ENCODE peak calls at places on chromosomes 1 and 21, in seven cellular contexts. V is type B pancreatic cell; N is C1 segment of cervical spinal cord; R is stomach; W is GOT3; X is activated CD4-positive, alpha-beta T cell treated with anti-CD3 and anti-CD28 coated beads, Interleukin-2, amount 50 U/mL, for 24 hours; P is endothelial cell. E is an unnamed sample.

GRCh38 chr1:152111515-152111968 is 3.7 kb downstream of the TCHH start:
- DNase-seq in V (no peak), N (no peak), R (no peak), W (no peak), X (no peak), P (peak; percentile 35), E (no peak)

GRCh38 chr1:24351918-24352637 is 32.9 kb downstream of the GRHL3 start:
- DNase-seq in V (no peak), N (no peak), R (no peak), W (no peak), X (peak; percentile 43), P (no peak), E (no peak)

GRCh38 chr1:206050655-206051235 is 2.2 kb upstream of the RHEX start:
- DNase-seq in V (no peak), N (no peak), R (no peak), W (no peak), X (peak; percentile 54), P (no peak), E (no peak)

GRCh38 chr1:98044071-98044697 is 123.3 kb upstream of the DPYD start:
- DNase-seq in V (no peak), N (no peak), R (no peak), W (no peak), X (no peak), P (no peak), E (no peak)

GRCh38 chr1:183198463-183198862 is 12.4 kb downstream of the LAMC2 start:
- DNase-seq in V (no peak), N (no peak), R (no peak), W (peak; percentile 52), X (no peak), P (no peak), E (no peak)

GRCh38 chr1:97084566-97084965 is 363.0 kb downstream of the PTBP2 start:
- DNase-seq in V (no peak), N (no peak), R (no peak), W (no peak), X (no peak), P (no peak), E (no peak)

GRCh38 chr1:212118167-212118871 is 82.8 kb downstream of the DTL start:
- DNase-seq in V (no peak), N (no peak), R (peak; percentile 55), W (no peak), X (no peak), P (no peak), E (no peak)

GRCh38 chr1:10193340-10193739 is 17.0 kb upstream of the KIF1B start:
- DNase-seq in V (no peak), N (no peak), R (no peak), W (no peak), X (no peak), P (no peak), E (no peak)

GRCh38 chr1:154328318-154329151 is 3.2 kb downstream of the ATP8B2 start:
- DNase-seq in V (no peak), N (peak; percentile 83), R (peak; percentile 84), W (no peak), X (peak; percentile 75), P (peak; percentile 73), E (peak; percentile 90)

GRCh38 chr1:153651771-153652170 is 6.7 kb upstream of the SNAPIN start:
- DNase-seq in V (no peak), N (no peak), R (no peak), W (no peak), X (no peak), P (no peak), E (no peak)

GRCh38 chr1:201253906-201254624 is 29.2 kb upstream of the PKP1 start:
- DNase-seq in V (no peak), N (no peak), R (no peak), W (no peak), X (no peak), P (no peak), E (peak; percentile 72)

GRCh38 chr21:34836103-34836932 is 167.5 kb downstream of the CLIC6 start:
- DNase-seq in V (no peak), N (no peak), R (peak; percentile 71), W (peak; percentile 70), X (peak; percentile 21), P (no peak), E (no peak)

GRCh38 chr1:237814319-237814924 is 76.3 kb downstream of the ZP4 start:
- DNase-seq in V (no peak), N (no peak), R (no peak), W (no peak), X (no peak), P (no peak), E (no peak)

GRCh38 chr1:209048961-209049669 is 534.4 kb upstream of the CAMK1G start:
- DNase-seq in V (no peak), N (no peak), R (no peak), W (no peak), X (no peak), P (no peak), E (no peak)

GRCh38 chr1:59672851-59673574 is 141.7 kb upstream of the HOOK1 start:
- DNase-seq in V (no peak), N (no peak), R (no peak), W (no peak), X (no peak), P (no peak), E (no peak)

GRCh38 chr1:14919755-14920154 is 233.8 kb upstream of the TMEM51 start:
- DNase-seq in V (no peak), N (no peak), R (no peak), W (no peak), X (no peak), P (no peak), E (no peak)

GRCh38 chr1:28193701-28194161 is 17.2 kb upstream of the PTAFR start:
- DNase-seq in V (no peak), N (no peak), R (no peak), W (no peak), X (no peak), P (no peak), E (no peak)

GRCh38 chr1:154747841-154748766 is 122.0 kb downstream of the KCNN3 start:
- DNase-seq in V (no peak), N (no peak), R (no peak), W (no peak), X (no peak), P (no peak), E (no peak)

GRCh38 chr1:26408604-26409003 is 2.0 kb upstream of the LIN28A start:
- DNase-seq in V (peak; percentile 90), N (no peak), R (peak; percentile 68), W (peak; percentile 35), X (peak; percentile 69), P (peak; percentile 89), E (peak; percentile 92)

GRCh38 chr1:199463521-199464127 is 563.9 kb upstream of the NR5A2 start:
- DNase-seq in V (no peak), N (no peak), R (peak; percentile 26), W (no peak), X (peak; percentile 2), P (peak; percentile 63), E (no peak)

GRCh38 chr1:40582121-40582520 is 50.7 kb downstream of the ZNF684 start:
- DNase-seq in V (no peak), N (no peak), R (no peak), W (no peak), X (no peak), P (no peak), E (no peak)